ENCODE peak calls at places on chromosomes 11 and 22, in nine cellular contexts. One of them, this sample, is unnamed.

GRCh38 chr11:111441443-111441842 is 62.4 kb upstream of the POU2AF1 start:
- DNase-seq in BJ: peak
- DNase-seq in RKO: no peak
- DNase-seq in mesendoderm: no peak
- DNase-seq in astrocyte of the spinal cord: peak
- DNase-seq in NCI-H2029: no peak
- DNase-seq in activated T-cell treated with anti-CD3 and anti-CD28 coated beads for 1 hour: no peak
- DNase-seq in AG04449: no peak
- DNase-seq in RPMI7951: peak
- DNase-seq in this sample: no peak

GRCh38 chr11:38208951-38209350 is 1610.9 kb upstream of the RAG2 start:
- DNase-seq in BJ: no peak
- DNase-seq in RKO: no peak
- DNase-seq in mesendoderm: no peak
- DNase-seq in astrocyte of the spinal cord: no peak
- DNase-seq in NCI-H2029: no peak
- DNase-seq in activated T-cell treated with anti-CD3 and anti-CD28 coated beads for 1 hour: no peak
- DNase-seq in AG04449: no peak
- DNase-seq in RPMI7951: no peak
- DNase-seq in this sample: no peak

GRCh38 chr11:67099841-67100324 is 19.2 kb upstream of the KDM2A start:
- DNase-seq in BJ: no peak
- DNase-seq in RKO: no peak
- DNase-seq in mesendoderm: no peak
- DNase-seq in astrocyte of the spinal cord: no peak
- DNase-seq in NCI-H2029: no peak
- DNase-seq in activated T-cell treated with anti-CD3 and anti-CD28 coated beads for 1 hour: no peak
- DNase-seq in AG04449: no peak
- DNase-seq in RPMI7951: no peak
- DNase-seq in this sample: no peak

GRCh38 chr11:77073328-77074001 is 6.7 kb downstream of the CAPN5 start:
- DNase-seq in BJ: peak
- DNase-seq in RKO: peak
- DNase-seq in mesendoderm: no peak
- DNase-seq in astrocyte of the spinal cord: peak
- DNase-seq in NCI-H2029: peak
- DNase-seq in activated T-cell treated with anti-CD3 and anti-CD28 coated beads for 1 hour: no peak
- DNase-seq in AG04449: peak
- DNase-seq in RPMI7951: peak
- DNase-seq in this sample: peak

GRCh38 chr22:38832005-38832978 is 11.5 kb downstream of the NPTXR start:
- DNase-seq in BJ: no peak
- DNase-seq in RKO: no peak
- DNase-seq in mesendoderm: no peak
- DNase-seq in astrocyte of the spinal cord: no peak
- DNase-seq in NCI-H2029: peak
- DNase-seq in activated T-cell treated with anti-CD3 and anti-CD28 coated beads for 1 hour: no peak
- DNase-seq in AG04449: no peak
- DNase-seq in RPMI7951: no peak
- DNase-seq in this sample: no peak

GRCh38 chr11:64263021-64263946 is 12.0 kb downstream of the PLCB3 start:
- DNase-seq in BJ: no peak
- DNase-seq in RKO: no peak
- DNase-seq in mesendoderm: peak
- DNase-seq in astrocyte of the spinal cord: peak
- DNase-seq in NCI-H2029: no peak
- DNase-seq in activated T-cell treated with anti-CD3 and anti-CD28 coated beads for 1 hour: no peak
- DNase-seq in AG04449: no peak
- DNase-seq in RPMI7951: peak
- DNase-seq in this sample: peak

GRCh38 chr11:86021390-86021789 is 47.5 kb downstream of the PICALM start:
- DNase-seq in BJ: no peak
- DNase-seq in RKO: no peak
- DNase-seq in mesendoderm: no peak
- DNase-seq in astrocyte of the spinal cord: no peak
- DNase-seq in NCI-H2029: no peak
- DNase-seq in activated T-cell treated with anti-CD3 and anti-CD28 coated beads for 1 hour: no peak
- DNase-seq in AG04449: no peak
- DNase-seq in RPMI7951: peak
- DNase-seq in this sample: no peak

GRCh38 chr11:59802639-59803176 is 7.9 kb downstream of the MRPL16 start:
- DNase-seq in BJ: no peak
- DNase-seq in RKO: peak
- DNase-seq in mesendoderm: peak
- DNase-seq in astrocyte of the spinal cord: peak
- DNase-seq in NCI-H2029: peak
- DNase-seq in activated T-cell treated with anti-CD3 and anti-CD28 coated beads for 1 hour: peak
- DNase-seq in AG04449: no peak
- DNase-seq in RPMI7951: peak
- DNase-seq in this sample: peak

GRCh38 chr11:65390099-65390941 is 3.9 kb downstream of the FRMD8 start:
- DNase-seq in BJ: no peak
- DNase-seq in RKO: no peak
- DNase-seq in mesendoderm: no peak
- DNase-seq in astrocyte of the spinal cord: no peak
- DNase-seq in NCI-H2029: no peak
- DNase-seq in activated T-cell treated with anti-CD3 and anti-CD28 coated beads for 1 hour: no peak
- DNase-seq in AG04449: no peak
- DNase-seq in RPMI7951: peak
- DNase-seq in this sample: peak

GRCh38 chr22:24466831-24467249 is 28.3 kb upstream of the UPB1 start:
- DNase-seq in BJ: no peak
- DNase-seq in RKO: no peak
- DNase-seq in mesendoderm: no peak
- DNase-seq in astrocyte of the spinal cord: peak
- DNase-seq in NCI-H2029: no peak
- DNase-seq in activated T-cell treated with anti-CD3 and anti-CD28 coated beads for 1 hour: no peak
- DNase-seq in AG04449: no peak
- DNase-seq in RPMI7951: peak
- DNase-seq in this sample: peak